ENCODE peak calls at places on chromosomes 4 and X, in nine cellular contexts. One of them, this sample, is unnamed. For H3K4me1, the result is how much of the 10 kb centered on the place peaks cover.

GRCh38 chrX:120726294-120726693 is 96.4 kb upstream of the C1GALT1C1 start:
- DNase-seq in sigmoid colon: no peak
- DNase-seq in CD8-positive, alpha-beta T cell: no peak
- DNase-seq in tibial artery: no peak
- DNase-seq in PC-3: no peak
- DNase-seq in A549: no peak
- DNase-seq in upper lobe of right lung: no peak
- DNase-seq in fibroblast of lung: no peak
- DNase-seq in ovary: no peak
- DNase-seq in this sample: no peak

GRCh38 chr4:39587881-39588280 is 50.8 kb downstream of the SMIM14 start:
- DNase-seq in sigmoid colon: no peak
- DNase-seq in CD8-positive, alpha-beta T cell: no peak
- DNase-seq in tibial artery: no peak
- DNase-seq in PC-3: no peak
- DNase-seq in A549: no peak
- DNase-seq in upper lobe of right lung: no peak
- DNase-seq in fibroblast of lung: no peak
- DNase-seq in ovary: no peak
- DNase-seq in this sample: no peak

GRCh38 chrX:148380107-148380506 is 120.3 kb upstream of the AFF2 start:
- DNase-seq in sigmoid colon: no peak
- DNase-seq in CD8-positive, alpha-beta T cell: no peak
- DNase-seq in tibial artery: no peak
- DNase-seq in PC-3: no peak
- DNase-seq in A549: no peak
- DNase-seq in upper lobe of right lung: no peak
- DNase-seq in fibroblast of lung: no peak
- DNase-seq in ovary: no peak
- DNase-seq in this sample: no peak

GRCh38 chr4:73193155-73193554 is 65.4 kb downstream of the ANKRD17 start:
- DNase-seq in sigmoid colon: no peak
- DNase-seq in CD8-positive, alpha-beta T cell: no peak
- DNase-seq in tibial artery: no peak
- DNase-seq in PC-3: no peak
- DNase-seq in A549: no peak
- DNase-seq in upper lobe of right lung: no peak
- DNase-seq in fibroblast of lung: no peak
- DNase-seq in ovary: no peak
- DNase-seq in this sample: no peak

GRCh38 chrX:135737361-135738071 is 24.1 kb downstream of the CT45A1 start:
- DNase-seq in sigmoid colon: no peak
- DNase-seq in CD8-positive, alpha-beta T cell: no peak
- DNase-seq in tibial artery: no peak
- DNase-seq in PC-3: peak
- DNase-seq in A549: no peak
- DNase-seq in upper lobe of right lung: no peak
- DNase-seq in fibroblast of lung: peak
- DNase-seq in ovary: no peak
- DNase-seq in this sample: no peak

GRCh38 chr4:182832352-182833120 is 84.7 kb downstream of the DCTD start:
- DNase-seq in sigmoid colon: no peak
- DNase-seq in CD8-positive, alpha-beta T cell: no peak
- DNase-seq in tibial artery: no peak
- DNase-seq in PC-3: no peak
- DNase-seq in A549: no peak
- DNase-seq in upper lobe of right lung: no peak
- DNase-seq in fibroblast of lung: no peak
- DNase-seq in ovary: no peak
- DNase-seq in this sample: no peak

GRCh38 chr4:167216783-167217182 is 17.5 kb downstream of the SPOCK3 start:
- DNase-seq in sigmoid colon: no peak
- DNase-seq in CD8-positive, alpha-beta T cell: no peak
- DNase-seq in tibial artery: no peak
- DNase-seq in PC-3: no peak
- DNase-seq in A549: no peak
- DNase-seq in upper lobe of right lung: no peak
- DNase-seq in fibroblast of lung: no peak
- DNase-seq in ovary: no peak
- DNase-seq in this sample: no peak

GRCh38 chr4:120857312-120857711 is 65.2 kb downstream of the PRDM5 start:
- DNase-seq in sigmoid colon: no peak
- DNase-seq in CD8-positive, alpha-beta T cell: no peak
- DNase-seq in tibial artery: no peak
- DNase-seq in PC-3: no peak
- DNase-seq in A549: no peak
- DNase-seq in upper lobe of right lung: no peak
- DNase-seq in fibroblast of lung: peak
- DNase-seq in ovary: no peak
- DNase-seq in this sample: no peak

GRCh38 chrX:50770702-50771101 is 43.3 kb downstream of the SHROOM4 start:
- DNase-seq in sigmoid colon: no peak
- DNase-seq in CD8-positive, alpha-beta T cell: no peak
- DNase-seq in tibial artery: no peak
- DNase-seq in PC-3: no peak
- DNase-seq in A549: no peak
- DNase-seq in upper lobe of right lung: peak
- DNase-seq in fibroblast of lung: no peak
- DNase-seq in ovary: no peak
- DNase-seq in this sample: peak

GRCh38 chr4:36243355-36244256 is 708 bp downstream of the ARAP2 start:
- DNase-seq in sigmoid colon: peak
- DNase-seq in CD8-positive, alpha-beta T cell: no peak
- DNase-seq in tibial artery: no peak
- DNase-seq in PC-3: peak
- DNase-seq in A549: peak
- DNase-seq in upper lobe of right lung: peak
- DNase-seq in fibroblast of lung: peak
- DNase-seq in ovary: no peak
- DNase-seq in this sample: peak

GRCh38 chrX:23792861-23793553 is 10.0 kb downstream of the SAT1 start:
- DNase-seq in sigmoid colon: no peak
- DNase-seq in CD8-positive, alpha-beta T cell: no peak
- DNase-seq in tibial artery: no peak
- DNase-seq in PC-3: no peak
- DNase-seq in A549: no peak
- DNase-seq in upper lobe of right lung: no peak
- DNase-seq in fibroblast of lung: no peak
- DNase-seq in ovary: no peak
- DNase-seq in this sample: no peak

GRCh38 chrX:98203800-98204199 is 1320.1 kb downstream of the RPA4 start:
- DNase-seq in sigmoid colon: no peak
- DNase-seq in CD8-positive, alpha-beta T cell: no peak
- DNase-seq in tibial artery: no peak
- DNase-seq in PC-3: peak
- DNase-seq in A549: no peak
- DNase-seq in upper lobe of right lung: no peak
- DNase-seq in fibroblast of lung: peak
- DNase-seq in ovary: no peak
- DNase-seq in this sample: no peak

GRCh38 chr4:110348711-110349383 is 127.1 kb upstream of the ENPEP start:
- DNase-seq in sigmoid colon: no peak
- DNase-seq in CD8-positive, alpha-beta T cell: no peak
- DNase-seq in tibial artery: no peak
- DNase-seq in PC-3: no peak
- DNase-seq in A549: no peak
- DNase-seq in upper lobe of right lung: no peak
- DNase-seq in fibroblast of lung: no peak
- DNase-seq in ovary: no peak
- DNase-seq in this sample: no peak

GRCh38 chr4:110347805-110348204 is 128.2 kb upstream of the ENPEP start:
- DNase-seq in sigmoid colon: no peak
- DNase-seq in CD8-positive, alpha-beta T cell: no peak
- DNase-seq in tibial artery: no peak
- DNase-seq in PC-3: no peak
- DNase-seq in A549: no peak
- DNase-seq in upper lobe of right lung: no peak
- DNase-seq in fibroblast of lung: no peak
- DNase-seq in ovary: no peak
- DNase-seq in this sample: no peak

DNA sequence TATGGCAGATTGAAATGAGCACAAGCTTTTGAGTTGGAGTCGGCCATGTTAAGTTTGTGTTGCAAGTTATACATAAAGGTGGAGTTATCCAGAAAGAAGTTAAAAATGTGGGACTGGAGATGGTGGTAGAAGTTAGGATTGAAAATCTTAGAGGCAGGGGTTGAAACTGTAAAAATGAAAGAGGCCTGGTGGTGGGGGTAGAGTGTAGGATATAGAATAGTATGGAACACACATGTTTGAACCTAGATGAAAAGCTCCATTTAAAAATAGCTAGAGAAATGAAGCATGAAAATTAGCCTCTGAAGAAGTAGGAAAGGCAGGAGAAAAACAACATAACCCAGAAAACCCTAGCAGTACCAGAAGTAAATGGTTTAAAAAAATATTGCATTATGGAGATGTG is 131.8 kb upstream of the ENPEP start:
- DNase-seq in sigmoid colon: no peak
- DNase-seq in CD8-positive, alpha-beta T cell: no peak
- DNase-seq in tibial artery: no peak
- DNase-seq in PC-3: peak
- DNase-seq in A549: peak
- DNase-seq in upper lobe of right lung: no peak
- DNase-seq in fibroblast of lung: peak
- DNase-seq in ovary: no peak
- DNase-seq in this sample: no peak
- H3K27ac ChIP-seq in sigmoid colon: no peak
- H3K27ac ChIP-seq in CD8-positive, alpha-beta T cell: no peak
- H3K27ac ChIP-seq in tibial artery: no peak
- H3K27ac ChIP-seq in PC-3: no peak
- H3K27ac ChIP-seq in A549: no peak
- H3K27ac ChIP-seq in upper lobe of right lung: no peak
- H3K27ac ChIP-seq in fibroblast of lung: no peak
- H3K27ac ChIP-seq in ovary: no peak
- H3K27ac ChIP-seq in this sample: no peak

DNA sequence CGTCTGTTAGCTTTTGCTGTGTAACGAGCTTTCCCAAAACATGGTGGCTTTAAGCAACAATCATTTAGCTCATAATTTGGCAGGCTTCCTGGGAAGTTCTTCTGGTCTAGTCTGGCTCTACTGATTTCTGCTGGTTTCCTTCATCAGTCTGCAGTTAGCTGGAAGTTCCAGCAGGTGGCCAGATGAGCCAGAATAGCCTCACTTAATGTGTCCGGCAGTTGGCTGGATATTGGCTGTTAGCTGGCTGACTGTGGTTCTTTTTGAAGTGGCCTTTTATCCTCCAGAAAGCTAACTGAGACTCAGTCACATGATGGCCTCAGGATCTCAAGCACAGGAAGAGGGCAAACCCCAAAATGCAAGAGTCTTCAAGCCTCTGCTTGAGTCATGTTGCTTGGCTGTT is 34.9 kb downstream of the FTHL17 start:
- DNase-seq in sigmoid colon: no peak
- DNase-seq in CD8-positive, alpha-beta T cell: no peak
- DNase-seq in tibial artery: peak
- DNase-seq in PC-3: peak
- DNase-seq in A549: peak
- DNase-seq in upper lobe of right lung: no peak
- DNase-seq in fibroblast of lung: peak
- DNase-seq in ovary: peak
- DNase-seq in this sample: peak
- TF ChIP-seq CTCF in sigmoid colon: peak
- TF ChIP-seq CTCF in CD8-positive, alpha-beta T cell: no peak
- TF ChIP-seq CTCF in tibial artery: peak
- TF ChIP-seq CTCF in PC-3: peak
- TF ChIP-seq CTCF in A549: peak
- TF ChIP-seq CTCF in upper lobe of right lung: peak
- TF ChIP-seq CTCF in fibroblast of lung: peak
- TF ChIP-seq CTCF in ovary: no peak
- TF ChIP-seq CTCF in this sample: peak

GRCh38 chr4:111636961-111637556 is 508.2 kb upstream of the FAM241A start:
- DNase-seq in sigmoid colon: no peak
- DNase-seq in CD8-positive, alpha-beta T cell: no peak
- DNase-seq in tibial artery: no peak
- DNase-seq in PC-3: no peak
- DNase-seq in A549: no peak
- DNase-seq in upper lobe of right lung: no peak
- DNase-seq in fibroblast of lung: no peak
- DNase-seq in ovary: no peak
- DNase-seq in this sample: no peak
- H3K4me1 ChIP-seq in sigmoid colon: under half
- H3K4me1 ChIP-seq in CD8-positive, alpha-beta T cell: under half
- H3K4me1 ChIP-seq in tibial artery: under half
- H3K4me1 ChIP-seq in PC-3: under half
- H3K4me1 ChIP-seq in A549: half or more
- H3K4me1 ChIP-seq in upper lobe of right lung: under half
- H3K4me1 ChIP-seq in fibroblast of lung: under half
- H3K4me1 ChIP-seq in ovary: under half
- H3K4me1 ChIP-seq in this sample: under half

GRCh38 chr4:577499-578450 is 1.7 kb upstream of the TMEM271 start:
- DNase-seq in sigmoid colon: no peak
- DNase-seq in CD8-positive, alpha-beta T cell: no peak
- DNase-seq in tibial artery: no peak
- DNase-seq in PC-3: no peak
- DNase-seq in A549: no peak
- DNase-seq in upper lobe of right lung: no peak
- DNase-seq in fibroblast of lung: peak
- DNase-seq in ovary: no peak
- DNase-seq in this sample: no peak

GRCh38 chr4:578451-579443 is 2.7 kb upstream of the TMEM271 start:
- DNase-seq in sigmoid colon: no peak
- DNase-seq in CD8-positive, alpha-beta T cell: no peak
- DNase-seq in tibial artery: no peak
- DNase-seq in PC-3: no peak
- DNase-seq in A549: no peak
- DNase-seq in upper lobe of right lung: no peak
- DNase-seq in fibroblast of lung: no peak
- DNase-seq in ovary: no peak
- DNase-seq in this sample: no peak

GRCh38 chr4:575281-576141 is 584 bp downstream of the TMEM271 start:
- DNase-seq in sigmoid colon: no peak
- DNase-seq in CD8-positive, alpha-beta T cell: no peak
- DNase-seq in tibial artery: no peak
- DNase-seq in PC-3: no peak
- DNase-seq in A549: no peak
- DNase-seq in upper lobe of right lung: no peak
- DNase-seq in fibroblast of lung: peak
- DNase-seq in ovary: no peak
- DNase-seq in this sample: peak

GRCh38 chr4:576245-576821 is at the start of gene TMEM271:
- DNase-seq in sigmoid colon: no peak
- DNase-seq in CD8-positive, alpha-beta T cell: no peak
- DNase-seq in tibial artery: no peak
- DNase-seq in PC-3: no peak
- DNase-seq in A549: no peak
- DNase-seq in upper lobe of right lung: no peak
- DNase-seq in fibroblast of lung: no peak
- DNase-seq in ovary: no peak
- DNase-seq in this sample: no peak

DNA sequence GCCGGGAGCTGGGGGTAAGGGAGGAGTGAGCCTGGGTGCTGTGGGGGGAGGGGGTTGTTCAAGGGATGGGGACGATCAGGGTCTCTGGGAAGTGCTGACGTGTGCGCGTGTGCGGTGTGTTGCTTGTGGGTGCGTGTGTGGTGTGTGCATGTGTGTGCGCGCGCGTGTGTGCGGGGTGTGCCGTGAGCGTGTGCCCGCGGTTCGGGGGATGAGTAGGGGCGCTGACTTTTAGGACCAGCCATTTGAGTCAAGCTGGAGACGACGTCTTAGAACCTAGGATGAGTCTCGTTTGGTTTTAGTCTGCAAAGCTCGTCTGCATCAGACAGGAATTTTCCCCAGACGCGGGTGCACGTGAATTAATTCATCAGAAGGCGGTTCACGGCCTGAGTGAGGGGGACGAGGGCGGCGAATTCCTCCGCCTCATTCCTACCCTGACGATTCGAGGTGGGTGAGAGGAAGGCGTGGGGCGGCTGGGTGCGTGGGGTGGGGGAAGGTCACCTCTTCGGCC is 950 bp upstream of the TMEM271 start:
- DNase-seq in sigmoid colon: no peak
- DNase-seq in CD8-positive, alpha-beta T cell: no peak
- DNase-seq in tibial artery: no peak
- DNase-seq in PC-3: no peak
- DNase-seq in A549: no peak
- DNase-seq in upper lobe of right lung: no peak
- DNase-seq in fibroblast of lung: no peak
- DNase-seq in ovary: no peak
- DNase-seq in this sample: no peak
- H3K27ac ChIP-seq in sigmoid colon: no peak
- H3K27ac ChIP-seq in CD8-positive, alpha-beta T cell: no peak
- H3K27ac ChIP-seq in tibial artery: no peak
- H3K27ac ChIP-seq in PC-3: no peak
- H3K27ac ChIP-seq in A549: no peak
- H3K27ac ChIP-seq in upper lobe of right lung: no peak
- H3K27ac ChIP-seq in fibroblast of lung: no peak
- H3K27ac ChIP-seq in ovary: no peak
- H3K27ac ChIP-seq in this sample: no peak

This sample was measured in body of pancreas.